ENCODE peak calls at places on chromosomes 5 and 9, in eight cellular contexts. T, M, X, U, I, A, Z and F are unnamed samples.

GRCh38 chr9:114178756-114179450 is 23.6 kb downstream of the COL27A1 start:
- DNase-seq in T (no peak), M (no peak), X (no peak), U (no peak), I (peak), A (no peak), Z (no peak), F (no peak)

GRCh38 chr5:180330810-180331646 is 22.1 kb downstream of the GFPT2 start:
- DNase-seq in T (no peak), M (no peak), X (peak), U (peak), I (no peak), A (peak), Z (no peak), F (no peak)

GRCh38 chr9:26975728-26976707 is 19.8 kb downstream of the IFT74 start:
- DNase-seq in T (no peak), M (no peak), X (peak), U (no peak), I (peak), A (no peak), Z (peak), F (no peak)

GRCh38 chr5:157279605-157280239 is 13.8 kb downstream of the CYFIP2 start:
- DNase-seq in T (no peak), M (no peak), X (no peak), U (peak), I (no peak), A (no peak), Z (no peak), F (no peak)

GRCh38 chr5:93359296-93359957 is 221.6 kb downstream of the NR2F1-AS1 start:
- DNase-seq in T (no peak), M (no peak), X (no peak), U (no peak), I (no peak), A (no peak), Z (no peak), F (no peak)

GRCh38 chr5:175854231-175855040 is 16.9 kb upstream of the CPLX2 start:
- DNase-seq in T (no peak), M (no peak), X (no peak), U (no peak), I (peak), A (no peak), Z (no peak), F (no peak)

GRCh38 chr5:135326296-135327240 is 72.5 kb downstream of the MACROH2A1 start:
- DNase-seq in T (no peak), M (no peak), X (no peak), U (no peak), I (no peak), A (no peak), Z (no peak), F (no peak)

GRCh38 chr5:1282139-1282992 is 12.5 kb downstream of the TERT start:
- DNase-seq in T (no peak), M (no peak), X (no peak), U (no peak), I (no peak), A (no peak), Z (no peak), F (no peak)

GRCh38 chr9:71680189-71680983 is 87.9 kb downstream of the CEMIP2 start:
- DNase-seq in T (no peak), M (no peak), X (no peak), U (no peak), I (no peak), A (no peak), Z (no peak), F (no peak)

GRCh38 chr5:31204955-31205354 is 11.5 kb downstream of the CDH6 start:
- DNase-seq in T (no peak), M (no peak), X (no peak), U (no peak), I (no peak), A (no peak), Z (no peak), F (no peak)

GRCh38 chr9:133380734-133381133 is 4.6 kb downstream of the STKLD1 start:
- DNase-seq in T (no peak), M (no peak), X (no peak), U (no peak), I (no peak), A (no peak), Z (no peak), F (no peak)

GRCh38 chr9:77819672-77820071 is 171.6 kb upstream of the GNA14 start:
- DNase-seq in T (no peak), M (no peak), X (no peak), U (no peak), I (no peak), A (no peak), Z (no peak), F (no peak)

GRCh38 chr5:14197056-14197455 is 53.9 kb downstream of the TRIO start:
- DNase-seq in T (no peak), M (no peak), X (no peak), U (no peak), I (no peak), A (no peak), Z (no peak), F (no peak)

GRCh38 chr5:40556811-40557210 is 122.9 kb upstream of the PTGER4 start:
- DNase-seq in T (no peak), M (no peak), X (no peak), U (no peak), I (no peak), A (no peak), Z (no peak), F (no peak)

GRCh38 chr5:68074048-68074632 is 141.4 kb upstream of the PIK3R1 start:
- DNase-seq in T (no peak), M (no peak), X (no peak), U (no peak), I (no peak), A (peak), Z (no peak), F (no peak)

GRCh38 chr9:136023401-136024225 is 62.4 kb upstream of the UBAC1 start:
- DNase-seq in T (no peak), M (no peak), X (peak), U (no peak), I (peak), A (peak), Z (no peak), F (no peak)

GRCh38 chr5:61641748-61642565 is 309.9 kb downstream of the ZSWIM6 start:
- DNase-seq in T (no peak), M (no peak), X (no peak), U (no peak), I (no peak), A (no peak), Z (no peak), F (no peak)
- TF ChIP-seq CTCF in T (no peak), M (no peak), X (peak), U (no peak), I (peak), A (peak), Z (peak), F (no peak)

GRCh38 chr9:89640801-89641200 is 36.0 kb downstream of the GADD45G start:
- DNase-seq in T (no peak), M (no peak), X (no peak), U (no peak), I (no peak), A (no peak), Z (no peak), F (no peak)
- H3K27ac ChIP-seq in T (peak), M (peak), X (peak), U (peak), I (no peak), A (peak), Z (no peak), F (no peak)

GRCh38 chr5:170985486-170985885 is 123.7 kb downstream of the RANBP17 start:
- DNase-seq in T (no peak), M (no peak), X (no peak), U (no peak), I (no peak), A (no peak), Z (no peak), F (no peak)

GRCh38 chr5:170986598-170986997 is 124.8 kb downstream of the RANBP17 start:
- DNase-seq in T (no peak), M (no peak), X (no peak), U (no peak), I (peak), A (no peak), Z (no peak), F (no peak)
- TF ChIP-seq CTCF in T (no peak), M (no peak), X (no peak), U (no peak), I (peak), A (no peak), Z (peak), F (no peak)

GRCh38 chr5:95809414-95809960 is 13.0 kb downstream of the GLRX start:
- DNase-seq in T (no peak), M (no peak), X (peak), U (no peak), I (no peak), A (no peak), Z (no peak), F (no peak)
- H3K27ac ChIP-seq in T (peak), M (peak), X (peak), U (no peak), I (no peak), A (peak), Z (no peak), F (peak)

GRCh38 chr9:6620796-6621195 is 24.7 kb downstream of the GLDC start:
- DNase-seq in T (no peak), M (no peak), X (no peak), U (no peak), I (no peak), A (no peak), Z (no peak), F (no peak)

GRCh38 chr9:6620353-6620752 is 25.2 kb downstream of the GLDC start:
- DNase-seq in T (no peak), M (no peak), X (no peak), U (no peak), I (no peak), A (no peak), Z (no peak), F (no peak)

GRCh38 chr9:6630502-6631206 is 14.9 kb downstream of the GLDC start:
- DNase-seq in T (no peak), M (no peak), X (no peak), U (no peak), I (no peak), A (no peak), Z (peak), F (no peak)

GRCh38 chr9:6628714-6629113 is 16.8 kb downstream of the GLDC start:
- DNase-seq in T (no peak), M (no peak), X (no peak), U (no peak), I (no peak), A (no peak), Z (no peak), F (no peak)

GRCh38 chr9:6625363-6625762 is 20.2 kb downstream of the GLDC start:
- DNase-seq in T (no peak), M (no peak), X (no peak), U (no peak), I (no peak), A (no peak), Z (peak), F (no peak)
- TF ChIP-seq CTCF in T (no peak), M (no peak), X (no peak), U (no peak), I (no peak), A (no peak), Z (no peak), F (no peak)